ENCODE peak calls at places on chromosomes 3 and 15, in nine cellular contexts. O is stimulated activated CD4-positive, alpha-beta T cell treated with anti-CD3 and anti-CD28 coated beads, Interleukin-1b, Interleukin-23, amount 100 ng/mL, for 4 hours; I is activated CD4-positive, alpha-beta memory T cell treated with anti-CD3 and anti-CD28 coated beads for 36 hours; W is activated naive CD4-positive, alpha-beta T cell; J is hypothalamus; H is AG08396; L is CD8-positive, alpha-beta T cell; B is lower lobe of right lung; K is stomach. M is an unnamed sample.

GRCh38 chr15:68012911-68013310 is 41.2 kb upstream of the PIAS1 start:
- DNase-seq in O (no peak), I (no peak), W (no peak), J (no peak), H (no peak), L (no peak), B (peak; percentile 58), K (peak; percentile 75), M (no peak)

GRCh38 chr3:148727242-148727641 is 29.5 kb downstream of the AGTR1 start:
- DNase-seq in O (no peak), I (peak; percentile 10), W (no peak), J (peak; percentile 35), H (no peak), L (no peak), B (no peak), K (no peak), M (peak; percentile 48)

GRCh38 chr15:34047893-34048775 is 9.1 kb upstream of the AVEN start:
- DNase-seq in O (no peak), I (no peak), W (no peak), J (no peak), H (no peak), L (no peak), B (no peak), K (no peak), M (peak; percentile 49)

GRCh38 chr3:171365489-171365888 is 94.7 kb downstream of the TNIK start:
- DNase-seq in O (no peak), I (no peak), W (no peak), J (no peak), H (no peak), L (no peak), B (no peak), K (no peak), M (no peak)

GRCh38 chr3:122996038-122996580 is 31.5 kb downstream of the SEMA5B start:
- DNase-seq in O (no peak), I (no peak), W (no peak), J (peak; percentile 36), H (no peak), L (no peak), B (no peak), K (no peak), M (no peak)

GRCh38 chr3:25259871-25260270 is 168.2 kb upstream of the RARB start:
- DNase-seq in O (no peak), I (no peak), W (no peak), J (no peak), H (no peak), L (no peak), B (no peak), K (no peak), M (peak; percentile 47)

GRCh38 chr15:56775632-56776031 is 42.3 kb upstream of the ZNF280D start:
- DNase-seq in O (no peak), I (no peak), W (no peak), J (no peak), H (no peak), L (no peak), B (no peak), K (no peak), M (no peak)

GRCh38 chr15:98034731-98035130 is 74.2 kb downstream of the ARRDC4 start:
- DNase-seq in O (no peak), I (no peak), W (no peak), J (no peak), H (no peak), L (no peak), B (no peak), K (no peak), M (no peak)

GRCh38 chr3:190862209-190863118 is at the start of gene GMNC:
- DNase-seq in O (peak; percentile 15), I (peak; percentile 57), W (no peak), J (peak; percentile 43), H (peak; percentile 80), L (no peak), B (peak; percentile 88), K (peak; percentile 88), M (peak; percentile 78)

GRCh38 chr15:75151214-75152128 is 50.2 kb upstream of the C15orf39 start:
- DNase-seq in O (no peak), I (no peak), W (no peak), J (no peak), H (no peak), L (no peak), B (no peak), K (no peak), M (no peak)

GRCh38 chr3:178200316-178200715 is 335.9 kb upstream of the KCNMB2 start:
- DNase-seq in O (no peak), I (no peak), W (no peak), J (no peak), H (no peak), L (no peak), B (no peak), K (no peak), M (no peak)

GRCh38 chr3:34508732-34509131 is 710.3 kb downstream of the PDCD6IP start:
- DNase-seq in O (no peak), I (no peak), W (no peak), J (no peak), H (no peak), L (no peak), B (no peak), K (no peak), M (no peak)

GRCh38 chr3:66428733-66429132 is 72.1 kb downstream of the LRIG1 start:
- DNase-seq in O (no peak), I (no peak), W (no peak), J (no peak), H (peak; percentile 82), L (no peak), B (no peak), K (peak; percentile 76), M (peak; percentile 98)

GRCh38 chr3:149879872-149880271 is 66.9 kb downstream of the RNF13 start:
- DNase-seq in O (no peak), I (peak; percentile 37), W (no peak), J (peak; percentile 2), H (peak; percentile 26), L (no peak), B (peak; percentile 57), K (peak; percentile 34), M (peak; percentile 77)

GRCh38 chr15:77869021-77869895 is 208.3 kb downstream of the TBC1D2B start:
- DNase-seq in O (no peak), I (no peak), W (no peak), J (no peak), H (no peak), L (no peak), B (peak; percentile 29), K (no peak), M (no peak)

GRCh38 chr3:79424811-79425210 is 343.0 kb downstream of the ROBO1 start:
- DNase-seq in O (no peak), I (no peak), W (no peak), J (no peak), H (no peak), L (no peak), B (no peak), K (no peak), M (no peak)

GRCh38 chr3:15803913-15804312 is 6.1 kb upstream of the ANKRD28 start:
- DNase-seq in O (no peak), I (no peak), W (no peak), J (no peak), H (no peak), L (no peak), B (no peak), K (no peak), M (no peak)

GRCh38 chr3:8822141-8822540 is 52.7 kb upstream of the OXTR start:
- DNase-seq in O (no peak), I (no peak), W (no peak), J (no peak), H (peak; percentile 45), L (no peak), B (no peak), K (no peak), M (peak; percentile 89)

GRCh38 chr3:134850761-134851160 is 55.7 kb downstream of the EPHB1 start:
- DNase-seq in O (no peak), I (no peak), W (no peak), J (no peak), H (no peak), L (no peak), B (no peak), K (no peak), M (no peak)

GRCh38 chr15:54604963-54605362 is 591.8 kb downstream of the RSL24D1 start:
- DNase-seq in O (no peak), I (no peak), W (no peak), J (no peak), H (no peak), L (no peak), B (no peak), K (no peak), M (no peak)

GRCh38 chr3:194158942-194159439 is 23.0 kb downstream of the HES1 start:
- DNase-seq in O (no peak), I (no peak), W (no peak), J (no peak), H (no peak), L (no peak), B (no peak), K (peak; percentile 66), M (no peak)

GRCh38 chr3:15647629-15648167 is 46.2 kb downstream of the BTD start:
- DNase-seq in O (no peak), I (peak; percentile 82), W (no peak), J (no peak), H (peak; percentile 37), L (peak; percentile 55), B (no peak), K (no peak), M (peak; percentile 98)

GRCh38 chr15:77839970-77840609 is 207.4 kb upstream of the LINGO1 start:
- DNase-seq in O (no peak), I (no peak), W (no peak), J (no peak), H (no peak), L (no peak), B (peak; percentile 20), K (no peak), M (no peak)

GRCh38 chr3:155995525-155996370 is 124.6 kb upstream of the KCNAB1 start:
- DNase-seq in O (no peak), I (no peak), W (no peak), J (no peak), H (peak; percentile 33), L (no peak), B (no peak), K (no peak), M (peak; percentile 67)

GRCh38 chr3:63967675-63968611 is 55.4 kb downstream of the PSMD6 start:
- DNase-seq in O (no peak), I (peak; percentile 45), W (peak; percentile 31), J (no peak), H (peak; percentile 14), L (peak; percentile 60), B (no peak), K (no peak), M (peak; percentile 90)

GRCh38 chr15:63233667-63234419 is 43.6 kb upstream of the APH1B start:
- DNase-seq in O (no peak), I (no peak), W (no peak), J (no peak), H (no peak), L (no peak), B (no peak), K (no peak), M (peak; percentile 94)

GRCh38 chr3:40317061-40317676 is 7.7 kb downstream of the EIF1B start:
- DNase-seq in O (no peak), I (peak; percentile 31), W (no peak), J (no peak), H (peak; percentile 36), L (peak; percentile 39), B (no peak), K (no peak), M (peak; percentile 74)

M was measured in iris pigment epithelial cell.